ENCODE peak calls at places on chromosome 3, in six cellular contexts. One of them, this sample, is unnamed.

GRCh38 chr3:78979083-78979482 is 788.7 kb downstream of the ROBO1 start:
- DNase-seq in ascending aorta: no peak
- DNase-seq in uterus: no peak
- DNase-seq in tibial artery: no peak
- DNase-seq in pancreas: no peak
- DNase-seq in psoas muscle: no peak
- DNase-seq in this sample: no peak

GRCh38 chr3:161854232-161854771 is 357.7 kb downstream of the OTOL1 start:
- DNase-seq in ascending aorta: no peak
- DNase-seq in psoas muscle: no peak
- DNase-seq in pancreas: peak; percentile 51
- DNase-seq in uterus: no peak
- DNase-seq in tibial artery: no peak
- DNase-seq in this sample: no peak

GRCh38 chr3:129934234-129935123 is 40.0 kb upstream of the TRH start:
- DNase-seq in tibial artery: no peak
- DNase-seq in uterus: peak; percentile 22
- DNase-seq in ascending aorta: no peak
- DNase-seq in pancreas: no peak
- DNase-seq in psoas muscle: no peak
- DNase-seq in this sample: no peak

GRCh38 chr3:124920718-124921117 is 13.8 kb downstream of the MUC13 start:
- DNase-seq in pancreas: no peak
- DNase-seq in tibial artery: no peak
- DNase-seq in psoas muscle: no peak
- DNase-seq in uterus: no peak
- DNase-seq in ascending aorta: no peak
- DNase-seq in this sample: no peak

GRCh38 chr3:20846792-20847191 is 660.8 kb upstream of the SGO1 start:
- DNase-seq in ascending aorta: no peak
- DNase-seq in psoas muscle: no peak
- DNase-seq in tibial artery: no peak
- DNase-seq in pancreas: no peak
- DNase-seq in uterus: no peak
- DNase-seq in this sample: no peak

GRCh38 chr3:71111784-71112440 is 471.6 kb downstream of the FOXP1 start:
- DNase-seq in ascending aorta: no peak
- DNase-seq in psoas muscle: no peak
- DNase-seq in pancreas: no peak
- DNase-seq in tibial artery: no peak
- DNase-seq in uterus: no peak
- DNase-seq in this sample: no peak

GRCh38 chr3:32239638-32240550 is 1.4 kb downstream of the CMTM8 start:
- DNase-seq in psoas muscle: no peak
- DNase-seq in ascending aorta: no peak
- DNase-seq in uterus: no peak
- DNase-seq in tibial artery: no peak
- DNase-seq in pancreas: no peak
- DNase-seq in this sample: no peak

GRCh38 chr3:41302295-41302694 is 103.0 kb downstream of the CTNNB1 start:
- DNase-seq in uterus: no peak
- DNase-seq in ascending aorta: no peak
- DNase-seq in psoas muscle: no peak
- DNase-seq in pancreas: no peak
- DNase-seq in tibial artery: no peak
- DNase-seq in this sample: no peak

GRCh38 chr3:264394-265156 is 68.0 kb downstream of the CHL1 start:
- DNase-seq in uterus: no peak
- DNase-seq in ascending aorta: no peak
- DNase-seq in pancreas: no peak
- DNase-seq in tibial artery: no peak
- DNase-seq in psoas muscle: no peak
- DNase-seq in this sample: no peak

GRCh38 chr3:27565201-27565827 is 81.1 kb upstream of the SLC4A7 start:
- DNase-seq in uterus: no peak
- DNase-seq in psoas muscle: no peak
- DNase-seq in pancreas: no peak
- DNase-seq in ascending aorta: no peak
- DNase-seq in tibial artery: no peak
- DNase-seq in this sample: no peak

GRCh38 chr3:72234394-72234793 is 449.4 kb upstream of the PROK2 start:
- DNase-seq in ascending aorta: peak; percentile 83
- DNase-seq in uterus: peak; percentile 45
- DNase-seq in pancreas: no peak
- DNase-seq in psoas muscle: peak; percentile 34
- DNase-seq in tibial artery: peak; percentile 80
- DNase-seq in this sample: no peak

GRCh38 chr3:28726840-28727239 is 378.2 kb upstream of the AZI2 start:
- DNase-seq in tibial artery: peak; percentile 65
- DNase-seq in pancreas: peak; percentile 74
- DNase-seq in uterus: no peak
- DNase-seq in ascending aorta: peak; percentile 71
- DNase-seq in psoas muscle: peak; percentile 41
- DNase-seq in this sample: no peak
- TF ChIP-seq CTCF in tibial artery: peak; percentile 40
- TF ChIP-seq CTCF in pancreas: peak; percentile 33
- TF ChIP-seq CTCF in uterus: no peak
- TF ChIP-seq CTCF in ascending aorta: peak; percentile 48
- TF ChIP-seq CTCF in psoas muscle: peak; percentile 59
- TF ChIP-seq CTCF in this sample: peak; percentile 25

DNA sequence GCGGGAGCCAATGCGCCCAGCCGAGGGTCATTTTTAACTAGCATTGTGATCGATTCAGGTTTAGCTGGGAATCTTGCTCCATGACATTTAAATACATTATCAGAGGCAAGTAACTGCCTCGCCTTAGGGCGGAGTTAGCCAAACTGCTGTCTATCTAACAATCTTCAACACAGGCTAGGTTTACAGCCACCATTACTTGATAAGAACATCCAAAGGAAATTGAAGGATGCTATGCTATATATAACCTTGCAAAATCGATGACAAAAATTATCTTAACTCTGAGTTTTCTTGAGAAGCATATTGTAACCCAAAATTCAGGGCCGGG is 1.4 kb downstream of the TFRC start:
- DNase-seq in pancreas: no peak
- DNase-seq in ascending aorta: no peak
- DNase-seq in uterus: no peak
- DNase-seq in tibial artery: no peak
- DNase-seq in psoas muscle: no peak
- DNase-seq in this sample: no peak
- H3K27ac ChIP-seq in pancreas: peak overlapping the region; percentile 96
- H3K27ac ChIP-seq in ascending aorta: no peak overlapping the region
- H3K27ac ChIP-seq in uterus: no peak overlapping the region
- H3K27ac ChIP-seq in tibial artery: no peak overlapping the region
- H3K27ac ChIP-seq in psoas muscle: peak overlapping the region; percentile 100
- H3K27ac ChIP-seq in this sample: peak overlapping the region; percentile 68

DNA sequence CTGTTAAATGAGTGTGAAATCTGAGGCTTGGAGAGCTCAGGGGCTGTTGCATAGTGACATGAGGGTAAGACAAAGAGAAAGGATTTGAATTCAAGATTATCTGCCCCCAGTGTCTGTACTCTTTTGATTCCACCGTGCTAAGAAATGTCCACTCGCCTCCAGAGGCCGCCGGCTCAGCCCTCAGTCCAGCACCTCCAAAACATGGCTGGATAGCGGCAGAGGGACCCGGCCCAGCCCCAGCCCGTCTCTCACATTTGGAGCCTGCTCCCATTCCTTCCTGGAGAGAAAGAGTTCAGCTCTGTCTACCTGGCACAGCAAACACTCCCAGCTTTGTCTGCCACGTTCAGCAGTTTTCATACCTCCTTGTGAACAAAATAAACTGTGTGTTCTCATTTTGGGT is 84.8 kb upstream of the IQSEC1 start:
- DNase-seq in ascending aorta: no peak
- DNase-seq in psoas muscle: no peak
- DNase-seq in tibial artery: peak; percentile 55
- DNase-seq in uterus: no peak
- DNase-seq in pancreas: peak; percentile 22
- DNase-seq in this sample: no peak
- H3K36me3 ChIP-seq in ascending aorta: no peaks in the 10 kb centered on the region
- H3K36me3 ChIP-seq in psoas muscle: no peaks in the 10 kb centered on the region
- H3K36me3 ChIP-seq in tibial artery: no peaks in the 10 kb centered on the region
- H3K36me3 ChIP-seq in uterus: no peaks in the 10 kb centered on the region
- H3K36me3 ChIP-seq in pancreas: no peaks in the 10 kb centered on the region
- H3K36me3 ChIP-seq in this sample: no peaks in the 10 kb centered on the region

GRCh38 chr3:52278510-52279069 is at the start of gene WDR82:
- DNase-seq in tibial artery: peak; percentile 98
- DNase-seq in ascending aorta: peak; percentile 97
- DNase-seq in psoas muscle: peak; percentile 98
- DNase-seq in pancreas: peak; percentile 100
- DNase-seq in uterus: peak; percentile 96
- DNase-seq in this sample: peak; percentile 89
- TF ChIP-seq CTCF in tibial artery: peak; percentile 41
- TF ChIP-seq CTCF in ascending aorta: peak; percentile 48
- TF ChIP-seq CTCF in psoas muscle: peak; percentile 52
- TF ChIP-seq CTCF in pancreas: no peak
- TF ChIP-seq CTCF in uterus: peak; percentile 37
- TF ChIP-seq CTCF in this sample: peak; percentile 30

GRCh38 chr3:194204793-194205065 is 68.8 kb downstream of the HES1 start:
- DNase-seq in pancreas: no peak
- DNase-seq in ascending aorta: no peak
- DNase-seq in psoas muscle: no peak
- DNase-seq in uterus: no peak
- DNase-seq in tibial artery: no peak
- DNase-seq in this sample: no peak
- H3K27ac ChIP-seq in pancreas: peak overlapping the region; percentile 30
- H3K27ac ChIP-seq in ascending aorta: no peak overlapping the region
- H3K27ac ChIP-seq in psoas muscle: no peak overlapping the region
- H3K27ac ChIP-seq in uterus: no peak overlapping the region
- H3K27ac ChIP-seq in tibial artery: no peak overlapping the region
- H3K27ac ChIP-seq in this sample: no peak overlapping the region

DNA sequence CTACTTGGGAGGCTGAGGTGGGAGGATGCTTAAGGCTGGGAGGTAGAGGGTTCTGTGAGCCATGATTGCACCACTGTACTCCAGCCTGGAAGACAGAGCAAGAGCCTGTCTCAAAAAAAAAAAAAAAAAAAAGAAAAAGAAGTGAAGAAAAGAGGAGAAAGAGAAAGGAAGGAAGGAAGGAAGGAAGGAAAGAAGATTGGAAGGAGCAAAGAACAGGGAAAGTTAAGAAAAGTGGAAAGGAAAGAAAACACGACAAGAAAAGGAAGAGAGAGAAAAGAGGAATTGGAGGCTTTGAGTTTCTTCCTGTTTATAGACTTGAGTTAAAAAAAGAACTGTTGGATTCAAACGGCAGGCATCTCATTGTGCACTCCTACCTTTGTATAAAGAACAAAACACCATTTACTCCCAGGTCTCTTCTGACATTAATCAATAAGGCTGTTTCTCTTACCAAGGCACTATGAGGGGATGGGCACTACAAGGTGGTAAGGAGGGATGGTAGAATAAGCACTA is 73.5 kb downstream of the EDEM1 start:
- DNase-seq in tibial artery: no peak
- DNase-seq in pancreas: no peak
- DNase-seq in psoas muscle: no peak
- DNase-seq in ascending aorta: no peak
- DNase-seq in uterus: no peak
- DNase-seq in this sample: no peak
- H3K36me3 ChIP-seq in tibial artery: no peaks in the 10 kb centered on the region
- H3K36me3 ChIP-seq in pancreas: no peaks in the 10 kb centered on the region
- H3K36me3 ChIP-seq in psoas muscle: no peaks in the 10 kb centered on the region
- H3K36me3 ChIP-seq in ascending aorta: no peaks in the 10 kb centered on the region
- H3K36me3 ChIP-seq in uterus: no peaks in the 10 kb centered on the region
- H3K36me3 ChIP-seq in this sample: no peaks in the 10 kb centered on the region